ENCODE peak calls at places on chromosome 1, in four cellular contexts. M is stimulated activated naive B cell treated with anti-CD40 and anti-IgM and Interleukin-4, amounts not matched to agents 10 μg/mL and 1 μg/mL and 100 μg/mL, for 72 hours; I is NCI-H345; W is stimulated activated CD4-positive, alpha-beta T cell treated with anti-CD3 and anti-CD28 coated beads, Interleukin-4, amount 100 ng/mL, for 1 hour. Y is an unnamed sample.

GRCh38 chr1:187680823-187681222 is 852.1 kb downstream of the PLA2G4A start:
- DNase-seq in M (no peak), I (no peak), W (no peak), Y (no peak)

GRCh38 chr1:100443739-100444571 is 91.6 kb downstream of the CDC14A start:
- DNase-seq in M (no peak), I (no peak), W (no peak), Y (no peak)

GRCh38 chr1:206427296-206427695 is 43.0 kb upstream of the IKBKE start:
- DNase-seq in M (no peak), I (no peak), W (no peak), Y (no peak)

GRCh38 chr1:107750364-107750959 is 214.5 kb downstream of the VAV3 start:
- DNase-seq in M (no peak), I (peak; percentile 84), W (peak; percentile 10), Y (peak; percentile 46)

GRCh38 chr1:204410764-204411450 is 710 bp downstream of the PPP1R15B start:
- DNase-seq in M (peak; percentile 46), I (peak; percentile 42), W (peak; percentile 35), Y (peak; percentile 40)

GRCh38 chr1:61752921-61753389 is 10.7 kb downstream of the PATJ start:
- DNase-seq in M (no peak), I (no peak), W (no peak), Y (no peak)

GRCh38 chr1:176285996-176286395 is 78.9 kb upstream of the COP1 start:
- DNase-seq in M (no peak), I (no peak), W (no peak), Y (no peak)

GRCh38 chr1:153577624-153578051 is 12.0 kb upstream of the S100A2 start:
- DNase-seq in M (no peak), I (no peak), W (no peak), Y (no peak)

GRCh38 chr1:11061652-11062365 is 2.0 kb upstream of the SRM start:
- DNase-seq in M (no peak), I (no peak), W (no peak), Y (no peak)

GRCh38 chr1:22850681-22851080 is 122.0 kb downstream of the LACTBL1 start:
- DNase-seq in M (no peak), I (no peak), W (no peak), Y (no peak)

GRCh38 chr1:208298593-208299233 is 54.5 kb upstream of the PLXNA2 start:
- DNase-seq in M (no peak), I (peak; percentile 85), W (no peak), Y (peak; percentile 55)

GRCh38 chr1:94178896-94179295 is 57.9 kb upstream of the ABCA4 start:
- DNase-seq in M (no peak), I (no peak), W (no peak), Y (no peak)

GRCh38 chr1:174266476-174266875 is 107.2 kb downstream of the RABGAP1L start:
- DNase-seq in M (no peak), I (no peak), W (no peak), Y (no peak)

GRCh38 chr1:213761845-213762407 is 225.8 kb upstream of the PROX1 start:
- DNase-seq in M (no peak), I (no peak), W (peak; percentile 41), Y (no peak)

GRCh38 chr1:41371630-41372599 is 10.7 kb downstream of the FOXO6 start:
- DNase-seq in M (no peak), I (peak; percentile 86), W (no peak), Y (peak; percentile 74)

GRCh38 chr1:244349103-244349531 is 102.6 kb downstream of the ADSS2 start:
- DNase-seq in M (no peak), I (no peak), W (no peak), Y (no peak)

GRCh38 chr1:156191292-156191954 is 2.5 kb upstream of the SLC25A44 start:
- DNase-seq in M (no peak), I (no peak), W (no peak), Y (no peak)

GRCh38 chr1:16946646-16947045 is 24.9 kb downstream of the CROCC start:
- DNase-seq in M (no peak), I (no peak), W (no peak), Y (peak; percentile 31)

GRCh38 chr1:76268341-76268740 is 193.8 kb downstream of the ST6GALNAC3 start:
- DNase-seq in M (no peak), I (no peak), W (no peak), Y (no peak)

GRCh38 chr1:67682659-67683197 is 2.3 kb upstream of the GADD45A start:
- DNase-seq in M (no peak), I (no peak), W (no peak), Y (no peak)

GRCh38 chr1:221030121-221030649 is 150.9 kb downstream of the HLX start:
- DNase-seq in M (no peak), I (no peak), W (no peak), Y (no peak)

GRCh38 chr1:61083014-61083798 is 845 bp downstream of the NFIA start:
- DNase-seq in M (no peak), I (peak; percentile 15), W (peak; percentile 21), Y (no peak)

GRCh38 chr1:34362949-34363348 is 186.2 kb downstream of the C1orf94 start:
- DNase-seq in M (no peak), I (peak; percentile 85), W (no peak), Y (no peak)

GRCh38 chr1:205048382-205048781 is 5.4 kb downstream of the CNTN2 start:
- DNase-seq in M (no peak), I (no peak), W (no peak), Y (no peak)